ENCODE peak calls at places on chromosomes 2 and 18, in six cellular contexts. T, S, E, R, W and D are unnamed samples. For H3K9me3, the result is how much of the 10 kb centered on the place peaks cover.

GRCh38 chr2:43426305-43427031 is 169.4 kb downstream of the THADA start:
- DNase-seq in E (peak), R (peak), W (peak), T (peak), S (peak), D (peak)

GRCh38 chr2:19738707-19739106 is 163.1 kb downstream of the TTC32 start:
- DNase-seq in S (peak), R (no peak), E (peak), T (no peak), W (no peak), D (no peak)

GRCh38 chr2:114400890-114401289 is 41.6 kb upstream of the DPP10 start:
- DNase-seq in W (no peak), S (no peak), R (no peak), T (no peak), E (no peak), D (no peak)

GRCh38 chr2:55618025-55618648 is 715 bp upstream of the PPP4R3B start:
- DNase-seq in W (no peak), E (no peak), S (peak), T (peak), R (no peak), D (no peak)

GRCh38 chr18:56789004-56789888 is 138.1 kb downstream of the WDR7 start:
- DNase-seq in W (no peak), E (no peak), T (peak), R (peak), S (peak), D (no peak)

GRCh38 chr18:3453540-3454364 is 3.8 kb downstream of the TGIF1 start:
- DNase-seq in W (peak), S (peak), R (no peak), E (peak), T (peak), D (no peak)

GRCh38 chr2:175154670-175155082 is 13.3 kb downstream of the ATF2 start:
- DNase-seq in T (no peak), R (no peak), W (no peak), E (no peak), S (peak), D (no peak)

GRCh38 chr2:230219419-230220331 is at the start of gene SP110:
- DNase-seq in T (peak), W (peak), E (peak), R (peak), S (peak), D (peak)

GRCh38 chr2:77028032-77028600 is 494.1 kb downstream of the LRRTM4 start:
- DNase-seq in S (peak), E (no peak), R (no peak), W (no peak), T (no peak), D (no peak)

GRCh38 chr2:135903650-135904049 is 27.4 kb upstream of the MCM6 start:
- DNase-seq in S (no peak), T (no peak), R (no peak), E (no peak), W (no peak), D (no peak)

GRCh38 chr2:231701456-231702373 is 6.6 kb upstream of the PTMA start:
- DNase-seq in E (no peak), R (no peak), W (peak), S (peak), T (no peak), D (peak)

GRCh38 chr2:19038096-19039015 is 320.1 kb downstream of the OSR1 start:
- DNase-seq in E (no peak), W (no peak), R (no peak), S (peak), T (no peak), D (no peak)

GRCh38 chr2:150060341-150060740 is 427.1 kb downstream of the RND3 start:
- DNase-seq in W (no peak), T (no peak), R (no peak), S (no peak), E (no peak), D (no peak)

GRCh38 chr2:216139884-216140283 is 30.7 kb downstream of the XRCC5 start:
- DNase-seq in W (no peak), E (no peak), T (peak), S (no peak), R (peak), D (no peak)

GRCh38 chr2:134410006-134410405 is 156.1 kb downstream of the MGAT5 start:
- DNase-seq in T (no peak), W (no peak), S (no peak), E (no peak), R (no peak), D (no peak)

GRCh38 chr2:166135152-166135848 is 7.5 kb upstream of the SCN1A start:
- DNase-seq in W (no peak), T (no peak), R (no peak), E (no peak), S (no peak), D (no peak)

GRCh38 chr2:53559302-53559967 is 208.2 kb upstream of the CHAC2 start:
- DNase-seq in E (no peak), S (no peak), T (no peak), W (peak), R (peak), D (peak)

GRCh38 chr2:136920652-136921333 is 155.4 kb downstream of the THSD7B start:
- DNase-seq in S (no peak), R (no peak), T (no peak), E (no peak), W (no peak), D (no peak)

GRCh38 chr18:55235094-55235461 is 275.8 kb upstream of the CCDC68 start:
- DNase-seq in W (no peak), S (no peak), R (no peak), T (no peak), E (no peak), D (no peak)

GRCh38 chr2:111122631-111123421 is 2.1 kb downstream of the BCL2L11 start:
- DNase-seq in E (peak), T (peak), S (peak), R (peak), W (peak), D (peak)

GRCh38 chr2:152676461-152676860 is 40.8 kb downstream of the PRPF40A start:
- DNase-seq in W (no peak), T (no peak), E (no peak), R (no peak), S (no peak), D (no peak)

DNA sequence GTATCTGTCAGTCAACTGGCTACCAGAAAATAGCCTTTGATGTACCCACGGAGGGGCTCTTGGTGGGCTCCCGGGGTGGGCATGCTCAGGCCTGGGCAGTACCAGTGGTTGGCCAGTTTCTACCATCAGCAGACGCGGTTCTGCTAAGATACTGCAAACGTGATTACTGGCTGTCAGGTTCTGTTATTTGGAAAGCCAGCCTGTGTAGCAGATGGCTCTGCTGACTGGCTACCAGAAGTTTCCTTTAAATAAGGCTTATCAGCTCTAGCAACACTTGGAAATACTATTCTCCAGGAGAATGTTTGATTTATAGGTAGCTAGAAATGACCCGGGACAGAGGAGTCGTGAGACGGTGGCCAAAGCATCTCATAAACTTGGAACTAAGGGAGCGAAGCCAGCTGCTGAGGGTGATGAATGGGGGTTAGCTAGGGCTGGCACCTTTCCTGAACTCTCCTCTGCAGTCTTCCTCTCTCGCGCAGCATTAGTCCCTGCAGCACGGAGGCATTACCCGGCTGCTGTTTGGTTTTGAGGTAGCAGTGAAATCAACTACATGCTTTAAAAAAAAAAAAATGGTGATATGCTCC is 171.9 kb downstream of the AGAP1 start:
- DNase-seq in R (no peak), E (no peak), W (no peak), T (no peak), S (peak), D (no peak)
- H3K9me3 ChIP-seq in R (under half), E (under half), W (under half), T (under half), S (under half), D (under half)

DNA sequence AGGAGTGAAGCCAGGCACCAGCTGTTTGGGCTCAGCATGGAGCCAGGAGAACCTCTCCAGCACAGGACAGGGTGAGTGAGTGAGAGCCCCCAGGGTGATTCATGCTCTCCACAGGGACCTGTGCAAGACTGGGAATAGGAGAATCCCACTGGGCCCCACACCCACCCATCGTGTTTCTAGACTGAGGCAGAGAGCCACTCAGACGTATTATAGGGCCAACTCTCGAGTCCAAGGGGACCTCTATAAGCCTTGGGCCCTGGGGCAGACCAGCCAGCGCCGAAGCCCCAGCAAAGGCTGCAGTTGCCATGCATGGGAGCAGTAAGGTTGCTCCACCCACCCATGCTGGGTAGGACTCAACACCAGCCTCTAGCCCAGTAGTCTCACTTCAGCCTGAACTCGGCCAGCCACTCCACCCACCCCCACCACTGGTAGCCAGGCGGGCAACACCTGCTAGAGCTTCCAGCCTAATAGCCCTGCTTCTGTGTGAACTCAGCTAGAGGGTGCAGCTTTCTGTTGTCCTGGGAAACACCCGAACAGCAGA is 19.0 kb downstream of the PFN4 start:
- DNase-seq in T (no peak), S (no peak), R (no peak), E (no peak), W (no peak), D (no peak)
- H3K27ac ChIP-seq in T (no peak), S (no peak), R (no peak), E (no peak), W (no peak), D (no peak)

DNA sequence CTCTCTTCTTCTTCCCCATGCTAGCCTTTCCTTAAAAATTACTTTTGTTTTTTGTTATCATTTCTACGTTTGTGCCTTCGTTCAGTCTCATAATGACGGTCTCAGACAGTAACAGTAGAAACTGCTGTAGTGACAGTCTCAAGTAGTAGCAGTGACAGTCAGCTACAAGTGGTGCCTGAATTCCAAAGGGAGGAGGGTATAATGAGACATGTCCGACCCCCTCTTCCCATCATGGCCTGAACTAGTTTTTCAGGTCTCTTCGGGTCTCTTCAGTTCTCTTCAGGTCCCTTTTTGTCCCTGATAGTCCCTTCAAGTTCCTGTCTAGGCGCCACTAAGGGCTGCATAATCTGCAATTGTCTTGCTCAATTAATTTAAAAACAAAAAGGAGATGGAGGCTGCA is 12.6 kb downstream of the TMEM131 start:
- DNase-seq in E (no peak), R (no peak), S (no peak), T (no peak), W (no peak), D (no peak)
- H3K9me3 ChIP-seq in E (under half), R (under half), S (under half), T (under half), W (under half), D (under half)

DNA sequence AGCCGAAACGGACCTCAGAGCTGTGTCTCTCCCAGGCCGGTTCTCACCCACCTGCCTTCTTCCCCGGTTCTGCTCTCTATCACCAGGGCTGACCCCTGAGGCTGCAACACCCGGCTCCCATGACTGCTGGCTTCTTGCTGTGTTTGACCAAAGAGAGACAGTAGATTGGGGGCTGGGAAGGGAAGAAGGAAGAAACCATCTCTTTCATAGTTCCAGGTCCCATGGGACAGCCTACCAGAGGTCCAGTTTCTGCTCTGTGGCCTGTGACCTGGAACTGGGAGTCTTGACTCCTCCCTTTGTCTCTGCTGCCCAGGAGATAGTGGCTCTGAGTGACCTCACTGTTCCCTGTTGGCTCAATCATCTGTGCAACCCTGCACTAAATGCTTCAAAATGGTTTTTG is 38.1 kb downstream of the ALPK2 start:
- DNase-seq in S (peak), T (no peak), R (no peak), E (no peak), W (no peak), D (no peak)
- H3K27ac ChIP-seq in S (peak), T (no peak), R (peak), E (no peak), W (no peak), D (no peak)

DNA sequence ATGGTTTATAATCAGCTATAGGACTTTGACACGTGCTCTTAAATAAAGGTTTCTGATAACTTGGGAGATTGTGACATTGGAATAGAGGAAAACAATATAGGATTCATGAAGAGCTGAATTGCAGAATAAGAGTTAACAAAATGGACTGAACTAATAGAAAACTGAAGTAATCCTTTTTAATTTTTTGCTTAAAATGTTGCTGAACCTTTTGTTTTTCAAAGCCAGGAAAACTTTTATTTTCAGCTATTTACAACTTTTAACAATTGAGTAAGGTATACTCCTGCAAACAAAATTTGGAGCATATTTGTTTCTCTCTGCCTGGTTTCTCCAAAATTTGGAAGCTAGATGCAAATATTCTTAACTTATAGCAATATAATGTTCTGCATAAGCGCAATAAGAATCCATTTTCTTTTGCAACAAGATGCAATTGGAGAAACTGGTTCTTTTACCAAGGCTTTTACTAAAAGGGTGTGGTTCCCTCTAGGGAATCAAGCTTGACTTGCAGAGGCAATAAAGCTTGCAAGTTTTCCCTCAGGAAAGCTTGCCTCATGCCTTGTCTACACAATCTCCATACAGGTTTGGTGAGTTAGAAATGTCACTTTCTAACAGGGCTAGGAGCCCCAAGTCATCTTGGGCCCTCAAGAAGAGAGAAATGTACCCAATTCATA is 10.3 kb upstream of the PDK1 start:
- DNase-seq in S (no peak), W (peak), T (no peak), E (no peak), R (no peak), D (no peak)
- H3K9me3 ChIP-seq in S (under half), W (under half), T (under half), E (under half), R (under half), D (under half)

GRCh38 chr18:33579147-33579867 is 1.3 kb downstream of the ASXL3 start:
- DNase-seq in W (no peak), S (no peak), R (no peak), T (peak), E (no peak), D (no peak)
- H3K27ac ChIP-seq in W (no peak), S (peak), R (no peak), T (no peak), E (peak), D (no peak)

GRCh38 chr18:29608982-29609381 is 1432.1 kb upstream of the CDH2 start:
- DNase-seq in S (no peak), R (no peak), T (no peak), E (no peak), W (no peak), D (no peak)

DNA sequence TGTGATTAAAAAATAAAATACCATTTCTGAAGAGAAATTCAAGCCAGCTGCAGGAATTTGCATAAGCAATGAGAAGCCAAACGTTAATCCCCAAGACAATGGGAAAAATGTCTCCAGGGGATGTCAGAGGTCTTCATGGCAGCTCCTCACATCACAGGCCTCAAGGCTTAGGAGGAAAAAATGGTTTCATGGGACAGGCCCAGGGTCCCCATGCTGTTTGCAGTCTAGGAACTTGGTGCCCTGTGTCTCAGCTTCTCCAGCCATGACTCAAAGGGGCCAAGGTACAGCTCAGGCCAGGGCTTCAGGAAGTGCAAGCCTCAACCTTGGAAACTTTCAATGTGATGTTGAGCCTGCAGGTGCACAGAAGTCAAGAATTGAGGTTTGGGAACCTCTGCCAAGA is 1428.4 kb upstream of the CDH2 start:
- DNase-seq in E (no peak), T (no peak), W (no peak), S (no peak), R (no peak), D (no peak)
- H3K9me3 ChIP-seq in E (under half), T (under half), W (under half), S (under half), R (under half), D (under half)

GRCh38 chr18:35045121-35045520 is 3.9 kb downstream of the MAPRE2 start:
- DNase-seq in E (no peak), T (no peak), R (no peak), W (no peak), S (peak), D (no peak)
- H3K27ac ChIP-seq in E (no peak), T (no peak), R (no peak), W (no peak), S (no peak), D (no peak)

GRCh38 chr2:189679224-189679623 is 4.8 kb downstream of the ANKAR start:
- DNase-seq in R (no peak), T (no peak), S (no peak), E (no peak), W (no peak), D (no peak)

GRCh38 chr2:189685540-189686229 is 11.2 kb downstream of the ANKAR start:
- DNase-seq in E (no peak), W (no peak), T (no peak), S (peak), R (no peak), D (no peak)

GRCh38 chr2:189683348-189683747 is 8.9 kb downstream of the ANKAR start:
- DNase-seq in S (no peak), E (no peak), W (no peak), T (no peak), R (no peak), D (no peak)

GRCh38 chr2:189681903-189682302 is 7.4 kb downstream of the ANKAR start:
- DNase-seq in S (no peak), T (no peak), R (no peak), E (no peak), W (no peak), D (no peak)

GRCh38 chr2:189681203-189681602 is 6.7 kb downstream of the ANKAR start:
- DNase-seq in R (no peak), S (no peak), T (no peak), W (no peak), E (no peak), D (no peak)
- H3K9me3 ChIP-seq in R (under half), S (under half), T (under half), W (under half), E (under half), D (under half)